ENCODE peak calls at places on chromosomes 5 and 9, in six cellular contexts. C, W, N, E, Z and J are unnamed samples.

GRCh38 chr5:45454114-45454513 is 242.1 kb downstream of the HCN1 start:
- DNase-seq in C (peak), W (no peak), N (no peak), E (no peak), Z (no peak), J (peak)

GRCh38 chr5:77973253-77973609 is 197.1 kb upstream of the TBCA start:
- DNase-seq in C (no peak), W (no peak), N (no peak), E (no peak), Z (no peak), J (no peak)

GRCh38 chr5:73906277-73906676 is 280.3 kb downstream of the ARHGEF28 start:
- DNase-seq in C (no peak), W (no peak), N (no peak), E (no peak), Z (no peak), J (no peak)

GRCh38 chr5:111685969-111686368 is 71.0 kb downstream of the NREP start:
- DNase-seq in C (peak), W (peak), N (peak), E (no peak), Z (no peak), J (peak)

GRCh38 chr9:99213197-99213596 is 8.5 kb downstream of the ALG2 start:
- DNase-seq in C (no peak), W (no peak), N (no peak), E (no peak), Z (no peak), J (no peak)

GRCh38 chr9:34571180-34571800 is 18.2 kb downstream of the CNTFR start:
- DNase-seq in C (no peak), W (no peak), N (no peak), E (no peak), Z (no peak), J (no peak)

GRCh38 chr5:17897776-17898175 is 263.5 kb downstream of the TAF11L14 start:
- DNase-seq in C (no peak), W (no peak), N (no peak), E (no peak), Z (no peak), J (peak)

GRCh38 chr5:963673-964531 is 44.7 kb upstream of the NKD2 start:
- DNase-seq in C (no peak), W (peak), N (no peak), E (no peak), Z (no peak), J (no peak)

GRCh38 chr5:68845121-68845520 is 248.7 kb upstream of the SLC30A5 start:
- DNase-seq in C (no peak), W (no peak), N (no peak), E (no peak), Z (no peak), J (no peak)

GRCh38 chr5:90326995-90327394 is 82.6 kb downstream of the CETN3 start:
- DNase-seq in C (no peak), W (no peak), N (no peak), E (no peak), Z (no peak), J (no peak)

GRCh38 chr9:5549671-5550650 is 39.6 kb downstream of the PDCD1LG2 start:
- DNase-seq in C (no peak), W (no peak), N (no peak), E (no peak), Z (no peak), J (no peak)

GRCh38 chr5:112221118-112221517 is 198.0 kb downstream of the EPB41L4A start:
- DNase-seq in C (no peak), W (no peak), N (no peak), E (no peak), Z (no peak), J (no peak)

GRCh38 chr9:69809304-69809863 is 11.2 kb upstream of the CFAP95 start:
- DNase-seq in C (peak), W (no peak), N (no peak), E (peak), Z (no peak), J (no peak)

GRCh38 chr5:9524941-9525340 is 20.9 kb downstream of the SEMA5A start:
- DNase-seq in C (no peak), W (no peak), N (no peak), E (no peak), Z (no peak), J (no peak)

GRCh38 chr9:101028346-101029299 is at the start of gene PLPPR1:
- DNase-seq in C (no peak), W (no peak), N (peak), E (peak), Z (no peak), J (peak)

GRCh38 chr5:180070726-180071417 is 687 bp downstream of the RNF130 start:
- DNase-seq in C (no peak), W (peak), N (no peak), E (no peak), Z (no peak), J (peak)

GRCh38 chr9:33524431-33524947 is 438 bp downstream of the ANKRD18B start:
- DNase-seq in C (no peak), W (no peak), N (no peak), E (peak), Z (no peak), J (peak)

GRCh38 chr5:21802869-21803490 is 1050.2 kb downstream of the CDH12 start:
- DNase-seq in C (no peak), W (no peak), N (peak), E (no peak), Z (no peak), J (peak)

GRCh38 chr9:706606-707451 is 134.7 kb upstream of the DMRT1 start:
- DNase-seq in C (no peak), W (peak), N (peak), E (peak), Z (no peak), J (peak)

GRCh38 chr5:133370904-133371303 is 241.4 kb downstream of the FSTL4 start:
- DNase-seq in C (no peak), W (no peak), N (no peak), E (no peak), Z (no peak), J (no peak)

GRCh38 chr5:119178435-119178834 is 107.5 kb downstream of the DMXL1 start:
- DNase-seq in C (no peak), W (no peak), N (no peak), E (no peak), Z (no peak), J (no peak)

GRCh38 chr5:8813180-8813579 is 732.7 kb downstream of the SEMA5A start:
- DNase-seq in C (no peak), W (no peak), N (no peak), E (no peak), Z (no peak), J (no peak)

GRCh38 chr9:74630228-74630627 is 133.1 kb downstream of the RORB start:
- DNase-seq in C (no peak), W (no peak), N (no peak), E (no peak), Z (no peak), J (no peak)

GRCh38 chr5:126692971-126693370 is 84.0 kb upstream of the LMNB1 start:
- DNase-seq in C (no peak), W (no peak), N (no peak), E (no peak), Z (no peak), J (no peak)

GRCh38 chr5:26700759-26701384 is 337.5 kb downstream of the CDH9 start:
- DNase-seq in C (no peak), W (peak), N (peak), E (peak), Z (no peak), J (peak)

GRCh38 chr5:136994154-136994553 is 505.0 kb downstream of the SPOCK1 start:
- DNase-seq in C (no peak), W (no peak), N (no peak), E (no peak), Z (no peak), J (no peak)

GRCh38 chr9:132752877-132753592 is 82.8 kb downstream of the GTF3C4 start:
- DNase-seq in C (no peak), W (no peak), N (no peak), E (no peak), Z (no peak), J (peak)

GRCh38 chr5:123558762-123559433 is 46.9 kb downstream of the CSNK1G3 start:
- DNase-seq in C (no peak), W (no peak), N (no peak), E (no peak), Z (no peak), J (no peak)

GRCh38 chr9:110640736-110641135 is 27.9 kb upstream of the MUSK start:
- DNase-seq in C (no peak), W (no peak), N (no peak), E (no peak), Z (no peak), J (no peak)

DNA sequence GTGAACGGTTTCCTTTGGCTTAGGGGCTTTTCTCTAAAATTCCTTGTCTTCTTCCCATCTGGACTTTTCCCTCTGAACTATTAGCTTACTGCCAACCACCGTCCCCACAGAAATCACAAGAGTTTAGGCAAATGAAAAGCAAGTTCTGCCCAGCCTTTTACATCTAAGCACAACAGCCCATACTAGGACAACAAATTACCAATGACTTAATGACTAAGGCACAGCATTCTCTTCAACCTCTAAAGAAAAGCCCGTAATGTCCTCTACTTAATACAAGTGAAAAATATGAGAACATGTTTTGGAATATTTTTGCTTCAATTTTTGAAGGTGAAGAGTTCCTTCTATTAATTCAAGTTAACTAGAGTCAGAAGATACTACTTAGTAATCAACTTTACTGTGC is 1.2 kb downstream of the ZBTB5 start:
- DNase-seq in C (no peak), W (no peak), N (no peak), E (no peak), Z (no peak), J (no peak)
- TF ChIP-seq JUND in C (no peak), W (no peak), N (no peak), E (no peak), Z (no peak), J (no peak)

GRCh38 chr9:76756273-76756650 is 8.0 kb upstream of the PCA3 start:
- DNase-seq in C (no peak), W (no peak), N (peak), E (peak), Z (no peak), J (peak)
- TF ChIP-seq JUND in C (no peak), W (no peak), N (no peak), E (no peak), Z (no peak), J (no peak)

DNA sequence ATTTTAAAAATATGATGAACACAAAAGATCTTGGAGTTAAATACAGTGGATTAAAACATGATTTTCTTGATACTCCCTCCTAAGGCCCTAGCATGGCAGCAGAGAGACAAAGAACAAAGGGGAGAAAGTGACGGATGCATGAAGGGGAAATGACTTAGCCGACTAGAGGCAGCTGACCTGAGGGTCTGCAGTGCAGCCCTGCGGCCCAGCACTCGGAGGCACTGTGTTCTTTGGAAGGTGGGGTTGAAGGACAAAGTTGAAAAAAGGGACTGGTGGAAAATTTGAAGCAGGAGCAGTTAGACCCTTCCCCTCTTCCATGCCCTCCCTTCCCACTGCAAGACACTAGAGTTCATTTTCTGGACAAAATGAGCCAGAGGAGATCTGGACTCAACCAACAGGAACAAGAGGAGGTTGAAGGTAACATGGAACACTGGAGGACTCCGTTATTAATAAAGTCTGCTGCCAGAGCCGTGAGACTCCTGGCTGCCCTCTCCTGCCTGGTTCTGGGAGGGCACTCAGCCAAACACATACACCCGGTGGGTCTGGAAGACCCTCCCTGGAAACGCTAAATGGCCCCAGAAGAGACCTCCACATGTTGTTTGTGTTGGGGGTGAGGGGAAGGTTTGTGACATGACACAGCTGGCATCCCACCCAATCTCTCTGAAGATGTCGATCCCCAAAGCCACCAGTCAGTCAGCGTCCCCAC is 98.1 kb downstream of the JMY start:
- DNase-seq in C (no peak), W (no peak), N (peak), E (no peak), Z (no peak), J (no peak)
- TF ChIP-seq JUND in C (no peak), W (no peak), N (no peak), E (no peak), Z (no peak), J (no peak)

GRCh38 chr5:93130623-93131022 is 450.4 kb downstream of the NR2F1-AS1 start:
- DNase-seq in C (no peak), W (no peak), N (no peak), E (no peak), Z (no peak), J (no peak)
- TF ChIP-seq JUND in C (no peak), W (no peak), N (no peak), E (no peak), Z (no peak), J (no peak)

GRCh38 chr5:39411985-39412384 is 12.8 kb downstream of the DAB2 start:
- DNase-seq in C (no peak), W (no peak), N (no peak), E (no peak), Z (no peak), J (no peak)

GRCh38 chr5:39412995-39413394 is 11.8 kb downstream of the DAB2 start:
- DNase-seq in C (no peak), W (no peak), N (peak), E (no peak), Z (no peak), J (no peak)

GRCh38 chr5:39409036-39409435 is 15.7 kb downstream of the DAB2 start:
- DNase-seq in C (no peak), W (no peak), N (no peak), E (no peak), Z (no peak), J (no peak)

GRCh38 chr5:39414429-39414828 is 10.4 kb downstream of the DAB2 start:
- DNase-seq in C (no peak), W (no peak), N (no peak), E (no peak), Z (no peak), J (no peak)

DNA sequence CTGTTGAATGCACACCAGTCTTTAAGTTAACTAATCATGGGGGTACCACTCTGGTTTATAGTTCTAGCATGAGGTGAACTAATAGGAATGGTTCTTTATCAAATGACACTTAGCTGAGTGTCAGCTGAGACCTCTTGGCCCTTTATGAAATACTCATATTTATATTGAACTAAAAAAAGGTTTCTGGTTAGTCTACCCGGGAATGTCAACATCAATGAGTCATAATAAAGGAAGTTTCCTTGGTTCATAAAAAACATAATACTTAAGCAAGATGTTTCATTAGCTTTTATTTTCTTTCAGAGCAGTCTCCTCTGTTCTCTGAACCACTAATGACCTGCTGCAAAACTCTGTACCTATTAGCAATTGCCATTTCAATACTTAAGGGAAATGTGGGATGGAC is 13.7 kb downstream of the DAB2 start:
- DNase-seq in C (no peak), W (no peak), N (no peak), E (no peak), Z (no peak), J (no peak)
- TF ChIP-seq JUND in C (peak), W (no peak), N (no peak), E (no peak), Z (no peak), J (no peak)

GRCh38 chr9:127536499-127536898 is 75.6 kb upstream of the STXBP1 start:
- DNase-seq in C (no peak), W (no peak), N (no peak), E (no peak), Z (no peak), J (no peak)

GRCh38 chr9:127539259-127539981 is 72.7 kb upstream of the STXBP1 start:
- DNase-seq in C (no peak), W (peak), N (no peak), E (no peak), Z (no peak), J (no peak)

GRCh38 chr9:127538849-127539258 is 73.2 kb upstream of the STXBP1 start:
- DNase-seq in C (no peak), W (no peak), N (no peak), E (no peak), Z (no peak), J (no peak)

GRCh38 chr9:127537014-127537413 is 75.1 kb upstream of the STXBP1 start:
- DNase-seq in C (no peak), W (no peak), N (no peak), E (no peak), Z (no peak), J (peak)

GRCh38 chr9:127537792-127538191 is 74.3 kb upstream of the STXBP1 start:
- DNase-seq in C (no peak), W (peak), N (no peak), E (no peak), Z (no peak), J (peak)
- TF ChIP-seq JUND in C (no peak), W (no peak), N (no peak), E (no peak), Z (no peak), J (no peak)